ENCODE peak calls at places on chromosome 21, in nine cellular contexts. C is stimulated activated naive B cell treated with anti-CD40 and anti-IgM and Interleukin-4, amounts not matched to agents 10 μg/mL and 1 μg/mL and 100 μg/mL, for 72 hours; X is GM20000; Z is stimulated activated CD4-positive, alpha-beta T cell treated with anti-CD3 and anti-CD28 coated beads, Interleukin-1b, Interleukin-23, amount 100 ng/mL, for 4 hours; A is ecto neural progenitor cell; G is left ventricle myocardium superior; T is activated T-helper 1 cell treated with Interleukin-2 at 50 U/mL for 16 hours; O is HCT116; M is endothelial cell. P is an unnamed sample.

GRCh38 chr21:44087426-44088400 is 19.5 kb upstream of the PWP2 start:
- DNase-seq in M (no peak), O (no peak), Z (no peak), C (no peak), T (no peak), A (no peak), X (no peak), G (no peak), P (no peak)

GRCh38 chr21:42735061-42735460 is 81.6 kb downstream of the PDE9A start:
- DNase-seq in O (no peak), C (no peak), X (no peak), G (no peak), T (no peak), Z (no peak), A (no peak), M (no peak), P (no peak)

GRCh38 chr21:37437376-37438080 is 71.0 kb downstream of the DYRK1A start:
- DNase-seq in C (no peak), G (no peak), T (no peak), A (no peak), O (no peak), M (no peak), X (no peak), Z (no peak), P (no peak)

GRCh38 chr21:33880626-33881025 is 35.0 kb downstream of the ATP5PO start:
- DNase-seq in C (no peak), X (no peak), G (no peak), O (no peak), M (no peak), A (no peak), T (no peak), Z (no peak), P (no peak)

GRCh38 chr21:24941316-24942185 is 665.7 kb downstream of the MRPL39 start:
- DNase-seq in O (no peak), Z (no peak), A (no peak), M (no peak), T (no peak), C (no peak), G (no peak), X (no peak), P (no peak)

GRCh38 chr21:17660862-17661261 is 48.2 kb upstream of the BTG3 start:
- DNase-seq in G (no peak), O (no peak), X (no peak), M (no peak), A (no peak), C (no peak), T (no peak), Z (no peak), P (no peak)

GRCh38 chr21:45432575-45433255 is 27.8 kb downstream of the COL18A1 start:
- DNase-seq in M (no peak), X (no peak), Z (no peak), O (no peak), A (no peak), G (no peak), T (no peak), C (no peak), P (no peak)

GRCh38 chr21:41868062-41868710 is 11.0 kb downstream of the PRDM15 start:
- DNase-seq in X (peak; percentile 70), C (peak; percentile 45), O (no peak), A (no peak), Z (no peak), G (no peak), T (no peak), M (no peak), P (no peak)

GRCh38 chr21:34075760-34076159 is 2.4 kb downstream of the MRPS6 start:
- DNase-seq in A (no peak), O (no peak), M (no peak), X (no peak), Z (no peak), T (no peak), G (no peak), C (no peak), P (no peak)

GRCh38 chr21:46517361-46517760 is 58.7 kb downstream of the DIP2A start:
- DNase-seq in X (no peak), A (no peak), Z (no peak), M (no peak), G (peak; percentile 70), T (no peak), C (no peak), O (no peak), P (peak; percentile 65)

GRCh38 chr21:31493350-31493880 is 149.4 kb upstream of the TIAM1 start:
- DNase-seq in G (no peak), Z (no peak), A (no peak), T (no peak), C (no peak), O (no peak), M (no peak), X (no peak), P (no peak)